ENCODE peak calls at places on chromosomes 7 and 10, in four cellular contexts. C is H1, A is K562, L is GM12878. J is an unnamed sample.

GRCh38 chr10:97805096-97805879 is 33.5 kb upstream of the SFRP5 start:
- DNase-seq in A (no peak), L (no peak), C (no peak), J (no peak)

GRCh38 chr7:12982178-12982577 is 294.7 kb downstream of the ARL4A start:
- DNase-seq in C (no peak), L (no peak), A (no peak), J (no peak)

GRCh38 chr10:49518982-49519578 is 19.8 kb downstream of the ERCC6 start:
- DNase-seq in L (no peak), C (peak), A (peak), J (peak)

GRCh38 chr7:38448076-38448475 is 174.6 kb upstream of the TARP start:
- DNase-seq in C (no peak), L (no peak), A (no peak), J (no peak)

GRCh38 chr7:64873517-64873916 is 29.6 kb upstream of the ZNF273 start:
- DNase-seq in A (no peak), C (no peak), L (no peak), J (no peak)

GRCh38 chr7:50751136-50751535 is 31.6 kb downstream of the GRB10 start:
- DNase-seq in L (no peak), A (no peak), C (no peak), J (no peak)

GRCh38 chr10:32367793-32368453 is 21.0 kb upstream of the EPC1 start:
- DNase-seq in C (peak), A (peak), L (no peak), J (peak)

GRCh38 chr7:101563198-101563901 is 65.7 kb downstream of the MYL10 start:
- DNase-seq in L (no peak), C (no peak), A (peak), J (no peak)

GRCh38 chr10:1047937-1048336 is 982 bp downstream of the IDI1 start:
- DNase-seq in A (no peak), C (no peak), L (no peak), J (no peak)

GRCh38 chr10:37860494-37861190 is 3.2 kb upstream of the ZNF248 start:
- DNase-seq in A (no peak), L (no peak), C (no peak), J (peak)

GRCh38 chr10:52679117-52679516 is 93.5 kb downstream of the MBL2 start:
- DNase-seq in A (no peak), L (no peak), C (no peak), J (no peak)

GRCh38 chr10:11178606-11179221 is 161.0 kb downstream of the CELF2 start:
- DNase-seq in A (peak), C (no peak), L (peak), J (no peak)

GRCh38 chr10:98074315-98074911 is 44.0 kb upstream of the CRTAC1 start:
- DNase-seq in L (no peak), A (peak), C (no peak), J (no peak)

GRCh38 chr10:5441106-5441505 is 28.7 kb downstream of the NET1 start:
- DNase-seq in A (no peak), C (no peak), L (no peak), J (no peak)

GRCh38 chr10:72109619-72110215 is 21.4 kb upstream of the SPOCK2 start:
- DNase-seq in L (no peak), C (no peak), A (no peak), J (no peak)

GRCh38 chr7:29865526-29865925 is 59.2 kb downstream of the WIPF3 start:
- DNase-seq in A (no peak), C (no peak), L (no peak), J (peak)

GRCh38 chr7:43199761-43200160 is 87.3 kb downstream of the HECW1 start:
- DNase-seq in A (no peak), L (no peak), C (no peak), J (no peak)

GRCh38 chr10:137606-138005 is 2.4 kb downstream of the ZMYND11 start:
- DNase-seq in A (no peak), C (no peak), L (no peak), J (no peak)

GRCh38 chr7:14691597-14692203 is 210.9 kb downstream of the DGKB start:
- DNase-seq in A (peak), L (no peak), C (peak), J (peak)

GRCh38 chr7:48089415-48089975 is 430 bp downstream of the UPP1 start:
- DNase-seq in C (no peak), A (peak), L (no peak), J (no peak)

GRCh38 chr7:373818-374705 is 84.1 kb downstream of the FOXL3 start:
- DNase-seq in A (no peak), L (no peak), C (peak), J (no peak)

GRCh38 chr10:95464280-95464679 is 96.9 kb downstream of the SORBS1 start:
- DNase-seq in A (no peak), C (no peak), L (no peak), J (no peak)

GRCh38 chr10:122911889-122912484 is 1.6 kb downstream of the FAM24A start:
- DNase-seq in C (peak), A (peak), L (no peak), J (peak)

DNA sequence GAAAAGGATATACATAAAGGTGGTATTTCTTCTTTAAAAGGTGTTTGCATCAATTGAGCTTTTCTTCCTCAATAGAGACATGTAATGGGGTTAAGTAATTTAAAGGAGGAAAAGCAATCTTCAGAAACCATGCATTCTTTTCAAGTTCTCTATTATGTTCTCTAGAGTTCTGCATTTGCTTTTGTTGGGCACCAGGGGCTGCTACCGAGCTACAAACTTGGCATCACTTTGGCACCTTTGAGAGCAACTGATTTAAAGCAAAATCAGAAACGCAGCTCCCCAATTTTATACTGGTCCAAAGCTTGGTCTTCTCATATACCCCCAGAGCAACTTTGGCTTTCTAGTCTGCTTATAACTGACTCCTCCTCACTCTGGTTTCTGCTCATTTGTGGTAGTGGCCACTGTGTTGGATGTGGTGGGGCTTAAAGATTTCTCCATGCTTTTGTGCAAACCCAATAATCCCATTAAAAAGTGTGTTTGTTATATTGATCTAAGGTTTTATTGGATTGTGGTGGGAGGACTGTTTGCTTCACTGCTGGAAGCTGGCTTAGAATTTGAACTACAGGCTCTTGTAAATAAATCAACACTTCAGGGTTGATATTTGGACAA is 712.1 kb downstream of the PHTF2 start:
- DNase-seq in A (no peak), L (no peak), C (no peak), J (peak)
- TF ChIP-seq HDAC6 in A (no peak), L (no peak), C (no peak), J (no peak)

GRCh38 chr7:67937717-67938191 is 941.1 kb downstream of the TYW1 start:
- DNase-seq in A (no peak), C (no peak), L (no peak), J (no peak)
- TF ChIP-seq KDM1A in A (no peak), C (no peak), L (no peak), J (no peak)

DNA sequence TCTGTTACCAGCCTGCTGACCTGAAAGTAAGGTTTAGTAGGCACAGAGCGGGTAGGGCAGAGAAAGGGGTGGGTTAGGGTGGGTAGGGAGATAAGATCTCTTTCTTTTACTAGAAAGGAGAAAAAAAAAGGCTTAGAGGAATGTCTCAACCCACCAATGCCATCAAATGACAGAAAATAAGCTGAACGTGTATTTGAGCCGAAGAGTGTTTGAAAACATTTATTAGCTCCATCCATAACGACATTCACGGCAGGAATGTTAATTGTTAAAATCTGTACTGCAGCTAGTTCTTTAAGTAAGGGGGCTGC is 63.8 kb upstream of the ARID5B start:
- DNase-seq in L (no peak), A (no peak), C (no peak), J (peak)
- TF ChIP-seq HDAC6 in L (no peak), A (no peak), C (no peak), J (no peak)

DNA sequence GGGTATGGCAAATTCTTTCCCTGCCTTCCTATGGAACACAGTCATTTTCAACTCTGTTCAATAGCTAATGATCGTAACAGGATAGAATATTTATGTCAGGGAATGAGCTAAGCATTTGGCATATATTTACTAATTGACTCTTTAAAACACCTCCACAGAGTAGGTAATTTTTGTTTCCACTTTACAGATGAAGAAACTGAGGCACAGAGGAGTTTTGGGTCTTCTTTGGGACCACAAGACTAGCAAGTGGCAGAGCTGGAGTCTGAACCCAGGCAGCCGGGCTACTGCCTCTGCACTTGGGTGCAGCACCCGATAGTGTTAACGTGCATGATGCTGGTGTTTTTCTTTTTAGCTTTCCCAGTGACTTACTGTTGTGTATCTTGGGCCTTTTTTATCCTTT is 384.0 kb downstream of the SFMBT2 start:
- DNase-seq in L (no peak), C (no peak), A (no peak), J (no peak)
- TF ChIP-seq KDM1A in L (no peak), C (no peak), A (no peak), J (no peak)

J was measured in HepG2.